ENCODE peak calls at places on chromosomes 3 and 15, in four cellular contexts. I is pancreas, B is fibroblast of lung, K is RWPE2. C is an unnamed sample.

GRCh38 chr3:140152851-140153640 is 218.1 kb downstream of the CLSTN2 start:
- DNase-seq in K (no peak), B (no peak), I (no peak), C (no peak)

GRCh38 chr15:101533371-101534140 is 44.0 kb upstream of the PCSK6 start:
- DNase-seq in I (no peak), K (no peak), B (no peak), C (no peak)

GRCh38 chr15:44719293-44719999 is 8.1 kb downstream of the B2M start:
- DNase-seq in I (no peak), B (peak), K (no peak), C (no peak)

GRCh38 chr3:19934098-19934566 is at the start of gene EFHB:
- DNase-seq in I (peak), B (peak), K (peak), C (no peak)

GRCh38 chr15:58459562-58459961 is 27.8 kb downstream of the LIPC start:
- DNase-seq in B (no peak), K (no peak), I (no peak), C (no peak)

GRCh38 chr15:89243046-89243690 is 611 bp upstream of the FANCI start:
- DNase-seq in K (no peak), B (no peak), I (peak), C (no peak)

GRCh38 chr15:39088186-39088585 is 492.7 kb upstream of the THBS1 start:
- DNase-seq in K (no peak), B (no peak), I (no peak), C (no peak)

GRCh38 chr3:87413821-87414220 is 137.4 kb upstream of the POU1F1 start:
- DNase-seq in I (no peak), B (peak), K (no peak), C (no peak)

GRCh38 chr3:160564205-160564922 is 1.0 kb downstream of the KPNA4 start:
- DNase-seq in I (peak), K (no peak), B (no peak), C (no peak)

GRCh38 chr3:177335728-177336127 is 138.4 kb upstream of the TBL1XR1 start:
- DNase-seq in K (no peak), I (no peak), B (peak), C (no peak)

GRCh38 chr3:172125963-172126403 is 86.6 kb downstream of the FNDC3B start:
- DNase-seq in K (no peak), B (peak), I (peak), C (no peak)

GRCh38 chr3:114417265-114417664 is 123.4 kb downstream of the TIGIT start:
- DNase-seq in I (no peak), K (no peak), B (peak), C (no peak)

GRCh38 chr3:114417682-114418081 is 123.9 kb downstream of the TIGIT start:
- DNase-seq in B (peak), I (no peak), K (no peak), C (no peak)

GRCh38 chr3:114418107-114418506 is 124.3 kb downstream of the TIGIT start:
- DNase-seq in K (no peak), I (no peak), B (peak), C (no peak)

GRCh38 chr3:114420072-114420471 is 126.2 kb downstream of the TIGIT start:
- DNase-seq in I (no peak), K (no peak), B (no peak), C (no peak)

GRCh38 chr3:114418724-114419543 is 125.1 kb downstream of the TIGIT start:
- DNase-seq in K (no peak), I (no peak), B (peak), C (no peak)
- H3K27ac ChIP-seq in K (no peak), I (no peak), B (peak), C (peak)

GRCh38 chr15:74605810-74606179 is 9.8 kb upstream of the CLK3 start:
- DNase-seq in K (no peak), B (no peak), I (no peak), C (no peak)
- H3K27ac ChIP-seq in K (no peak), B (no peak), I (no peak), C (no peak)

GRCh38 chr15:71449363-71449762 is 334.1 kb downstream of the THSD4 start:
- DNase-seq in I (no peak), B (no peak), K (no peak), C (no peak)
- H3K27ac ChIP-seq in I (no peak), B (no peak), K (peak), C (no peak)

GRCh38 chr3:147400111-147400510 is 6.2 kb downstream of the ZIC4 start:
- DNase-seq in B (no peak), K (no peak), I (no peak), C (no peak)

GRCh38 chr3:147397155-147397888 is 9.0 kb downstream of the ZIC4 start:
- DNase-seq in K (no peak), I (no peak), B (peak), C (no peak)

GRCh38 chr3:147396709-147397046 is 9.7 kb downstream of the ZIC4 start:
- DNase-seq in B (no peak), K (no peak), I (no peak), C (no peak)

GRCh38 chr3:147398841-147399534 is 7.4 kb downstream of the ZIC4 start:
- DNase-seq in K (no peak), B (no peak), I (no peak), C (no peak)

DNA sequence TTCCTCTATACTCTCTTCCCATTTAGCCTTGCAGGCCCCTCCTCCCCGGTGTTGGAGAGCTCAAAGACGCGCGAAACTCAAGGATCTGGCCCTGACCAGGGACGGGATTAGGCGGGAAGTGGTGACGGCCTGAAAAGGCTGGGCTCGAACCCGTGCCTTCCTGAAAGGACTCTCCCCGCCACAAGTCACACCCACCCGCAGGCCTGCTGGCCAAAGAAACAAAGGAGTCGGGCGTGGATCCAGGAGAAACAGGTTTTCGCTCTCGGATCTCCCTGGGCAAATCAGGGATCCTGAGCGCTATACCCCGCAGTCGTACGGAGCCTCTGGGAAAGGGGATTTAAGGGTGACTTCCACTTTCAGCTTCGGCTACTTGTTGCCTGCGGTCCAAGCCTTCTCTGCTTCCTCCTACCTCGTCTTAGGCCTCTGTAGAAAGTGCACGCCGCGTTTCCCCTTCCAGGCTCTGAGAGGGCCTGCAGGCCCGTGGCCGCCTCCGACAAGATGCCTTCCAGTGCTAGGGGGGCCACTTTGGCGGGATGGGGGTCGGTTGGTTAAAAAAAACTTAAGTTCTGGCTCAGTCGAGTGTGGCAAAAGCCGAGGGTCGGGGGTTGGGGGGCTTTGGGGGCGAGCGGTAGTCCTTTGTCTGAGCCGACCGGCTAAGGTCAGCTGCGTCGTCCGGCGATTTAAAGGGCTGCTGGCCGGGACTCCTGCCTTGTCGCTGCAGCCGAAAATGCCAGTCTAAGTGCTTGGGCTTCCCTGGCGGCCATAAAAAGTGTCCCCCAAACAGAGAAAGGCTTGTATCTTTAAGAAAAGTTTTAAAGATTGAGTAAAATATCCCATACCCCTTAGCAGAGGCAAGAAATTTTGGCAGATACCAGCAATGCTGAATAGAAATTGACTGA is 8.2 kb downstream of the ZIC4 start:
- DNase-seq in K (no peak), I (no peak), B (no peak), C (no peak)
- H3K27ac ChIP-seq in K (no peak), I (no peak), B (no peak), C (no peak)

GRCh38 chr3:25448750-25449684 is 21.0 kb downstream of the RARB start:
- DNase-seq in K (no peak), I (peak), B (peak), C (peak)
- H3K27ac ChIP-seq in K (no peak), I (no peak), B (no peak), C (no peak)

DNA sequence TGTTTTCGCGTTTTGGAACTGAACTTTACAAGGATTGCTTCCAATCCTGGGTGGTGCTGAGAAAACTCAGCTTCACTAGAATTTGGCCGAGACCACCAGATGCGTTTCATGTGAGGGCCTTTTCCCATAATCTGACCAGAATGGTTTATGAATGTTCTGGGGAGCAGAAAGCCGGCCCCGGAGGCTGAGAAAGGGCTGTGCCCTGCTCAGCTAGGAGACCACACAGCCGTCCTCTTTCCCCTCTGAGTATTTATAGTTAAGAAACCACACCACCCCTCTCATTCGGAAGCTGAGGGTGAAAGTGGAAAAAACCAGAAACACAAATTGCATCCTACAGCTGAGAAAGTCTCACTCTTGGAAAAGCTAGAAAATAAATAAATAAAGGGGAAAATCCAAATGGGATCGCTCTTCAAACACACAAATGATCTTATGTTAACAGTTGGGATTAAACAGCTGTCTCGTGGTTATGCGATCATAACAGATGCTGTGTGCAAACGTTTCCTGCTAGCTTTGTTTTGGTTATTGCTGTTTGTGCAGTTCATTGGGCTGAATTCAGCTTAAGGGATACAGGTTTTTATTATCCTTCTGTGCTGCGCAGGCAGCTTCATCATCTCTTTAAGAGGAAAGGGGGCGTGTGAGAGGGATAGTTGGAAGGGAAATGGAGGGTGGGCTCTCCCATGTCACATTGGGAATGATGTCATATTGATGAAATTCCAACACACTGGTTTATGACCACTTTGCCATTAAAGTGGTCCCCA is 1026.2 kb upstream of the NR2F2 start:
- DNase-seq in K (no peak), I (no peak), B (peak), C (no peak)
- H3K27ac ChIP-seq in K (no peak), I (no peak), B (peak), C (peak)

GRCh38 chr15:71219646-71220045 is 104.4 kb downstream of the THSD4 start:
- DNase-seq in B (peak), K (no peak), I (no peak), C (no peak)
- H3K27ac ChIP-seq in B (no peak), K (no peak), I (no peak), C (no peak)

DNA sequence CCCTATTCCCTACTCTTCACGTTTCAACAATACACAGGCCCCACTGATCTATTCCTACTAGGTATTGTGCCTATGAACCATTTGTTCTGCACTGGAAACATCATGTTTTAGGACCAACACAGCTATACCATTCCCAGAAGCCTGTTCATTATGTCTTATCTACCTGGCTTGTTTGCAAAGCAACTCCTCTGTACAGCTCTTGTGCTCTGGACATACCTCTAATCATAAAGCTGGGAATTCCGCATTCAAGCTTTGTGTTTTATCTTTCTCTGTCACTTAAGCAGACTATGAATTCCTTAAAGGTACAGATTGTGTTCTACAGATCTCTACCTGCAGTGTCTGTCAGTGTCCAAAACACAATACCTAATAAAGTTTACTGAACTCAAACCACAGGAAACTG is 87.5 kb upstream of the CSPG5 start:
- DNase-seq in K (no peak), I (no peak), B (no peak), C (no peak)
- H3K27ac ChIP-seq in K (no peak), I (no peak), B (no peak), C (no peak)

C was measured in right lobe of liver.